ENCODE peak calls at places on chromosomes 6 and 20, in nine cellular contexts. U is WTC11, R is omental fat pad, T is fibroblast of mammary gland, F is LNCaP clone FGC, A is lung, H is neural crest cell, D is cardiac muscle cell, S is A549. L is an unnamed sample.

GRCh38 chr6:36927691-36928546 is 26.6 kb upstream of the PI16 start:
- DNase-seq in U (no peak), R (no peak), T (peak; percentile 21), F (no peak), A (no peak), H (no peak), D (no peak), S (no peak), L (no peak)

GRCh38 chr6:76633259-76633658 is 560.8 kb upstream of the IMPG1 start:
- DNase-seq in U (peak; percentile 57), R (no peak), T (no peak), F (no peak), A (no peak), H (peak; percentile 13), D (no peak), S (no peak), L (no peak)

GRCh38 chr6:107805504-107805903 is 18.6 kb downstream of the SCML4 start:
- DNase-seq in U (no peak), R (no peak), T (no peak), F (no peak), A (no peak), H (no peak), D (no peak), S (no peak), L (no peak)

GRCh38 chr6:73691512-73691911 is 4.5 kb upstream of the CD109 start:
- DNase-seq in U (no peak), R (no peak), T (no peak), F (no peak), A (no peak), H (no peak), D (no peak), S (no peak), L (no peak)

GRCh38 chr6:143097224-143097795 is 36.6 kb downstream of the AIG1 start:
- DNase-seq in U (no peak), R (no peak), T (no peak), F (no peak), A (no peak), H (no peak), D (no peak), S (no peak), L (no peak)

GRCh38 chr6:75065524-75065923 is 140.3 kb downstream of the COL12A1 start:
- DNase-seq in U (peak; percentile 42), R (no peak), T (peak; percentile 71), F (no peak), A (no peak), H (no peak), D (peak; percentile 78), S (no peak), L (no peak)

GRCh38 chr6:129893513-129894098 is 32.5 kb upstream of the TMEM244 start:
- DNase-seq in U (no peak), R (no peak), T (peak; percentile 66), F (peak; percentile 23), A (no peak), H (no peak), D (peak; percentile 54), S (no peak), L (no peak)

GRCh38 chr20:37990571-37991151 is 42.6 kb downstream of the TTI1 start:
- DNase-seq in U (no peak), R (no peak), T (peak; percentile 83), F (peak; percentile 84), A (peak; percentile 73), H (no peak), D (peak; percentile 65), S (peak; percentile 15), L (no peak)

GRCh38 chr6:144150673-144151009 is 324 bp downstream of the STX11 start:
- DNase-seq in U (peak; percentile 64), R (no peak), T (peak; percentile 21), F (no peak), A (no peak), H (no peak), D (no peak), S (peak; percentile 20), L (peak; percentile 22)

GRCh38 chr6:43491750-43492661 is 14.6 kb downstream of the TJAP1 start:
- DNase-seq in U (no peak), R (peak; percentile 56), T (peak; percentile 76), F (no peak), A (peak; percentile 75), H (no peak), D (peak; percentile 77), S (no peak), L (no peak)

GRCh38 chr6:75612434-75612833 is 10.8 kb downstream of the SENP6 start:
- DNase-seq in U (no peak), R (no peak), T (peak; percentile 26), F (no peak), A (no peak), H (no peak), D (no peak), S (no peak), L (no peak)

GRCh38 chr6:135163440-135163738 is 17.7 kb upstream of the MYB start:
- DNase-seq in U (no peak), R (no peak), T (no peak), F (no peak), A (no peak), H (no peak), D (no peak), S (no peak), L (no peak)

GRCh38 chr6:117676577-117677218 is 1.4 kb downstream of the NUS1 start:
- DNase-seq in U (no peak), R (no peak), T (peak; percentile 10), F (no peak), A (no peak), H (no peak), D (peak; percentile 17), S (no peak), L (no peak)

GRCh38 chr20:51528263-51529026 is 14.1 kb downstream of the NFATC2 start:
- DNase-seq in U (no peak), R (no peak), T (no peak), F (no peak), A (no peak), H (no peak), D (no peak), S (no peak), L (no peak)

GRCh38 chr6:4162345-4162744 is 27.0 kb upstream of the ECI2 start:
- DNase-seq in U (no peak), R (no peak), T (no peak), F (no peak), A (no peak), H (no peak), D (no peak), S (no peak), L (no peak)
- TF ChIP-seq CTCF in U (no peak), R (no peak), T (no peak), F (no peak), A (no peak), H (no peak), D (peak; percentile 2), S (no peak), L (no peak)

GRCh38 chr6:79232696-79233462 is 1.6 kb downstream of the HMGN3 start:
- DNase-seq in U (no peak), R (no peak), T (no peak), F (no peak), A (no peak), H (no peak), D (no peak), S (no peak), L (no peak)
- TF ChIP-seq CTCF in U (no peak), R (no peak), T (no peak), F (no peak), A (no peak), H (no peak), D (no peak), S (no peak), L (no peak)

GRCh38 chr6:158557927-158558326 is 2.0 kb upstream of the TMEM181 start:
- DNase-seq in U (no peak), R (no peak), T (no peak), F (no peak), A (no peak), H (no peak), D (no peak), S (no peak), L (no peak)
- TF ChIP-seq CTCF in U (no peak), R (no peak), T (no peak), F (no peak), A (no peak), H (no peak), D (no peak), S (no peak), L (no peak)

DNA sequence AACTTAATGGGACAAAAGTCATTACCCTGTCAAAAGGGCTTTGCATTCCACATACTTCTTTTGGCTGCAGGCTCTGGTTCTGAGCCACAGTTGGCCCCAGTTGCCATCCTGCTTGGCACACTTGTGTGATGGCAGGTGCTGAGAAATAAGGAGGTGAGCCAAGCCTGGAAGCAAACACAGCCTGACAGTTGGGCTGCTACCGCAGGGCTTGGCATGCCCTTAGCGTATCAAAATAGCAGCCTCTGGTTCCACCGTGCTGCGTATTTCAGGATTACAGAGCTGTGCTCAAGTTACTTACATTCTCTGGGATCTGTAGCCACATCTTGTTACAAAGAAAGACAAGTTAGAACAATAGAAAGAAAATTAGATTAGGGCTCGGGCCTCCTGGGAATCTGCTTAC is 11.1 kb downstream of the MTHFD1L start:
- DNase-seq in U (no peak), R (no peak), T (peak; percentile 27), F (peak; percentile 97), A (no peak), H (no peak), D (peak; percentile 27), S (no peak), L (no peak)
- TF ChIP-seq CTCF in U (no peak), R (no peak), T (no peak), F (peak; percentile 46), A (no peak), H (no peak), D (no peak), S (no peak), L (no peak)